ENCODE peak calls at places on chromosomes 6 and 20, in six cellular contexts. Z, N, T, J, W and K are unnamed samples.

GRCh38 chr20:341682-342081 is 5.2 kb upstream of the NRSN2 start:
- DNase-seq in Z (no peak), W (peak; percentile 54), J (peak; percentile 89), N (no peak), T (no peak), K (no peak)

GRCh38 chr6:46626228-46626909 is 26.2 kb downstream of the CYP39A1 start:
- DNase-seq in N (no peak), J (peak; percentile 21), Z (no peak), W (no peak), T (no peak), K (no peak)

GRCh38 chr6:36368421-36368820 is 19.0 kb downstream of the ETV7 start:
- DNase-seq in J (peak; percentile 7), N (no peak), Z (no peak), T (no peak), W (no peak), K (no peak)

GRCh38 chr6:33073431-33073871 is at the start of gene HLA-DPA1:
- DNase-seq in N (no peak), J (peak; percentile 11), Z (no peak), T (no peak), W (peak; percentile 33), K (peak; percentile 30)

GRCh38 chr20:19382371-19382770 is 169.9 kb downstream of the SLC24A3 start:
- DNase-seq in T (no peak), W (no peak), J (no peak), Z (no peak), N (no peak), K (no peak)

GRCh38 chr6:150204705-150205472 is 62.0 kb downstream of the PPP1R14C start:
- DNase-seq in Z (no peak), T (no peak), N (no peak), J (no peak), W (peak; percentile 32), K (no peak)

GRCh38 chr6:23213193-23213592 is 643.8 kb downstream of the HDGFL1 start:
- DNase-seq in W (no peak), T (no peak), N (no peak), Z (no peak), J (peak; percentile 76), K (no peak)

GRCh38 chr6:75290558-75290957 is 6.0 kb upstream of the TMEM30A start:
- DNase-seq in Z (no peak), W (no peak), N (no peak), T (no peak), J (no peak), K (no peak)

GRCh38 chr6:85459224-85459901 is 9.5 kb downstream of the NT5E start:
- DNase-seq in W (no peak), J (peak; percentile 82), T (no peak), N (no peak), Z (no peak), K (no peak)

GRCh38 chr20:5864873-5865582 is 85.3 kb downstream of the TRMT6 start:
- DNase-seq in Z (no peak), W (no peak), J (peak; percentile 67), N (peak; percentile 35), T (no peak), K (no peak)

GRCh38 chr6:41413250-41413649 is 77.8 kb downstream of the NCR2 start:
- DNase-seq in J (no peak), Z (peak; percentile 29), W (no peak), N (no peak), T (no peak), K (no peak)

GRCh38 chr6:107153061-107153460 is 37.7 kb upstream of the BEND3 start:
- DNase-seq in T (no peak), W (no peak), Z (no peak), J (peak; percentile 69), N (no peak), K (no peak)

GRCh38 chr20:8938532-8938931 is 130.4 kb upstream of the PLCB4 start:
- DNase-seq in T (no peak), W (no peak), N (no peak), Z (no peak), J (no peak), K (no peak)

GRCh38 chr6:37021356-37022129 is 16.1 kb downstream of the FGD2 start:
- DNase-seq in N (no peak), Z (no peak), T (no peak), J (peak; percentile 61), W (peak; percentile 74), K (peak; percentile 87)

GRCh38 chr20:20073851-20074252 is 21.5 kb downstream of the CFAP61 start:
- DNase-seq in J (no peak), T (no peak), Z (no peak), N (no peak), W (no peak), K (no peak)

GRCh38 chr6:28768187-28768913 is 155.4 kb downstream of the TRIM27 start:
- DNase-seq in N (no peak), T (no peak), W (no peak), J (no peak), Z (no peak), K (no peak)

GRCh38 chr6:138468320-138469015 is 30.8 kb downstream of the NHSL1 start:
- DNase-seq in Z (no peak), T (no peak), N (no peak), J (peak; percentile 73), W (no peak), K (no peak)

GRCh38 chr20:57840066-57840465 is 130.3 kb upstream of the PMEPA1 start:
- DNase-seq in N (no peak), J (no peak), T (no peak), Z (no peak), W (no peak), K (no peak)

GRCh38 chr6:149567846-149568585 is 1.8 kb downstream of the GINM1 start:
- DNase-seq in W (no peak), N (no peak), J (no peak), T (no peak), Z (no peak), K (no peak)

GRCh38 chr6:156911581-156911980 is 134.4 kb downstream of the ARID1B start:
- DNase-seq in T (no peak), N (no peak), J (no peak), W (no peak), Z (no peak), K (no peak)

GRCh38 chr6:10314163-10314955 is 100.5 kb downstream of the TFAP2A start:
- DNase-seq in J (no peak), Z (no peak), W (peak; percentile 42), T (no peak), N (no peak), K (no peak)
- H3K4me1 ChIP-seq in J (no peaks in the 10 kb centered on the region), Z (no peaks in the 10 kb centered on the region), W (peaks cover 37% of the 10 kb centered on the region), T (no peaks in the 10 kb centered on the region), N (no peaks in the 10 kb centered on the region), K (no peaks in the 10 kb centered on the region)

DNA sequence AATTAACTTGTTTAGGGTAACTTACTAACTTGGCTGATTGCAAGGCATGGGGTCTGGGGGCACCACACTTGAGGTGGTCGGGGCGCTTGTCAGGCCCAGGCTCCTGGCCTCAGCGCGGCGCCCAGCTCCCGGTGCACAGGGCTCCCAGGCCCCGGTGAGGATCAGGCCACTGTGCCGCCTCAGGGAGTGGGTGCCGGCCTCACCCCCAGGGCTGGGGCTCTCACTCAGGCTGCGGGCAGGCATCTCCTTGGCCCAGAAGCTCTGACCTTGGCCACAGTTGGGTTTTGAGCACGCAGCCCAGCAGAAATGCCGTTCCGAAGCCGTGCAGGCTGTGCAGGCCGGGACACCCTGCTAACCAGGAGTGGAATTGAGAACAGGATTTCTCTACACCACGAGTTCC is 37.8 kb upstream of the BHLHE23 start:
- DNase-seq in W (no peak), T (no peak), N (no peak), J (no peak), Z (no peak), K (no peak)
- H3K9me3 ChIP-seq in W (no peaks in the 10 kb centered on the region), T (no peaks in the 10 kb centered on the region), N (no peaks in the 10 kb centered on the region), J (peaks cover 6% of the 10 kb centered on the region), Z (no peaks in the 10 kb centered on the region), K (no peaks in the 10 kb centered on the region)

DNA sequence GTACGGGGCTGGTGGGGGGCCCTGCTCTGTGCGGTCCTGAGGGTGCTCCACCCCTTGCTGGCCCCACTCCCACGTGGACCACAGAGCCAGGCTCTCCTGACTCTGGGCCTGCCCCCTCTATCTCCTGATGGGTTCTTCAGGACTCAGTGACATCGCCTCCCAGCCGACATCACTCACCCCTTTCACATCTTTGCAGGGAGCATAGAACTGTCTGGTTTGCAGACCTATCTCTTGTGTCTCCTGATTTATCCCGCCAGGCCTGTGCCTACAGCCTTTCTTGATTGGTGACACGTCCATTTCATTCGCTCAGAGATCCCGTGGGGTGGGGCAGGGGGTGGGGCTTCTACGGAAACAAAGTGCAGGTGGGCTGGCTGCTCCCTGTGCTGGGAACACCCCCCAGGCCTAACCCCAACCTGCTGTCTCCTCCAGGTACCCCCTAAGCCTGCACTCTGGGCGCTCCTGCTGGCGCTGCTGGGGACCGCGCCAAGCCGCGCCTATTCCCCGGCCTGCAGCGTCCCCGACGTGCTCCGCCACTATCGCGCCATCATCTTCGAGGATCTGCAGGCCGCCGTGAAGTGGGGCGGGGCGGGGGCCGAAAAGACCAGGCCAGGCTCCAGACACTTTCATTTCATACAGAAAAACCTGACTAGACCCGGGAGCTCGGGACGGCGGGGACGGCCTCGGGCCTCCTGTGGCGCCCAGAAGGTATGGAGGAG is 1.7 kb downstream of the C20orf204 start:
- DNase-seq in Z (no peak), J (no peak), T (no peak), N (no peak), W (peak; percentile 54), K (no peak)
- H3K4me3 ChIP-seq in Z (no peak overlapping the region), J (no peak overlapping the region), T (peak overlapping the region; percentile 65), N (no peak overlapping the region), W (peak overlapping the region; percentile 51), K (peak overlapping the region; percentile 62)

GRCh38 chr20:34875657-34876160 is 703 bp upstream of the ACSS2 start:
- DNase-seq in N (no peak), W (no peak), J (no peak), Z (no peak), T (no peak), K (no peak)

GRCh38 chr20:34877002-34877264 is 521 bp downstream of the ACSS2 start:
- DNase-seq in N (no peak), Z (no peak), W (no peak), T (no peak), J (no peak), K (no peak)

GRCh38 chr20:34874094-34874654 is 1.5 kb upstream of the GGT7 start:
- DNase-seq in J (peak; percentile 87), Z (peak; percentile 75), W (peak; percentile 77), N (peak; percentile 76), T (peak; percentile 69), K (peak; percentile 37)

GRCh38 chr20:34873583-34874093 is 982 bp upstream of the GGT7 start:
- DNase-seq in J (no peak), T (no peak), N (no peak), Z (no peak), W (no peak), K (no peak)

GRCh38 chr20:34876161-34877001 is at the start of gene ACSS2:
- DNase-seq in Z (peak; percentile 98), T (peak; percentile 100), N (peak; percentile 99), W (peak; percentile 94), J (peak; percentile 97), K (peak; percentile 91)
- H3K4me1 ChIP-seq in Z (no peaks in the 10 kb centered on the region), T (peaks cover 17% of the 10 kb centered on the region), N (peaks cover 9% of the 10 kb centered on the region), W (peaks cover 48% of the 10 kb centered on the region), J (peaks cover 14% of the 10 kb centered on the region), K (peaks cover 35% of the 10 kb centered on the region)

GRCh38 chr6:58419321-58419720 is 1101.9 kb downstream of the PRIM2 start:
- DNase-seq in W (no peak), N (no peak), J (no peak), T (no peak), Z (no peak), K (no peak)
- H3K9me3 ChIP-seq in W (no peaks in the 10 kb centered on the region), N (no peaks in the 10 kb centered on the region), J (no peaks in the 10 kb centered on the region), T (no peaks in the 10 kb centered on the region), Z (peaks cover 6% of the 10 kb centered on the region), K (no peaks in the 10 kb centered on the region)

GRCh38 chr20:63495771-63496403 is 3.0 kb downstream of the EEF1A2 start:
- DNase-seq in T (peak; percentile 93), W (peak; percentile 81), Z (peak; percentile 58), J (peak; percentile 28), N (peak; percentile 70), K (peak; percentile 78)
- H3K4me3 ChIP-seq in T (peak overlapping the region; percentile 39), W (no peak overlapping the region), Z (no peak overlapping the region), J (peak overlapping the region; percentile 27), N (peak overlapping the region; percentile 31), K (no peak overlapping the region)